ENCODE peak calls at places on chromosomes 16 and 17, in ten cellular contexts. Q is lung, Y is transverse colon, J is mesendoderm, D is pancreas, I is breast epithelium, W is right atrium auricular region, O is neural progenitor cell, T is left ventricle myocardium inferior, P is OCI-LY7. H is an unnamed sample. For H3K4me1, the result is how much of the 10 kb centered on the place peaks cover.

GRCh38 chr16:51538707-51539604 is 387.9 kb upstream of the SALL1 start:
- DNase-seq in Q (no peak), Y (no peak), J (peak), D (no peak), I (no peak), W (no peak), O (peak), T (no peak), P (no peak), H (no peak)

GRCh38 chr16:29925173-29925804 is 737 bp downstream of the KCTD13 start:
- DNase-seq in Q (no peak), Y (no peak), J (no peak), D (no peak), I (no peak), W (no peak), O (peak), T (no peak), P (no peak), H (peak)

GRCh38 chr16:67657751-67658518 is 2.1 kb downstream of the ACD start:
- DNase-seq in Q (no peak), Y (no peak), J (no peak), D (peak), I (no peak), W (no peak), O (no peak), T (no peak), P (no peak), H (no peak)

GRCh38 chr16:55542459-55543082 is 23.9 kb upstream of the CAPNS2 start:
- DNase-seq in Q (no peak), Y (no peak), J (no peak), D (no peak), I (no peak), W (no peak), O (no peak), T (no peak), P (no peak), H (no peak)

GRCh38 chr17:16439303-16439791 is 24.0 kb downstream of the TRPV2 start:
- DNase-seq in Q (no peak), Y (no peak), J (no peak), D (no peak), I (no peak), W (no peak), O (no peak), T (no peak), P (peak), H (peak)

GRCh38 chr16:83744521-83744981 is 63.2 kb upstream of the HSBP1 start:
- DNase-seq in Q (peak), Y (peak), J (peak), D (no peak), I (peak), W (peak), O (no peak), T (peak), P (no peak), H (no peak)

GRCh38 chr17:55219939-55220338 is 44.8 kb upstream of the HLF start:
- DNase-seq in Q (no peak), Y (no peak), J (no peak), D (no peak), I (no peak), W (no peak), O (no peak), T (no peak), P (no peak), H (no peak)

GRCh38 chr17:82536220-82537201 is 17.0 kb downstream of the FOXK2 start:
- DNase-seq in Q (peak), Y (no peak), J (no peak), D (no peak), I (no peak), W (no peak), O (no peak), T (peak), P (no peak), H (peak)

GRCh38 chr16:53071748-53072301 is 17.0 kb downstream of the CHD9 start:
- DNase-seq in Q (no peak), Y (peak), J (no peak), D (no peak), I (no peak), W (no peak), O (no peak), T (peak), P (peak), H (no peak)

GRCh38 chr16:63315229-63315628 is 1279.0 kb upstream of the CDH8 start:
- DNase-seq in Q (no peak), Y (no peak), J (no peak), D (no peak), I (no peak), W (no peak), O (no peak), T (no peak), P (no peak), H (no peak)

GRCh38 chr17:56934280-56934679 is 20.4 kb upstream of the TRIM25 start:
- DNase-seq in Q (no peak), Y (no peak), J (no peak), D (no peak), I (no peak), W (no peak), O (no peak), T (no peak), P (no peak), H (no peak)

GRCh38 chr17:81424151-81424550 is 28.9 kb downstream of the BAHCC1 start:
- DNase-seq in Q (no peak), Y (no peak), J (no peak), D (no peak), I (no peak), W (no peak), O (no peak), T (no peak), P (no peak), H (no peak)

GRCh38 chr17:81426676-81427445 is 31.6 kb downstream of the BAHCC1 start:
- DNase-seq in Q (no peak), Y (no peak), J (no peak), D (peak), I (no peak), W (no peak), O (no peak), T (peak), P (no peak), H (no peak)

GRCh38 chr17:81423698-81424071 is 28.4 kb downstream of the BAHCC1 start:
- DNase-seq in Q (no peak), Y (no peak), J (no peak), D (no peak), I (no peak), W (no peak), O (no peak), T (no peak), P (no peak), H (no peak)

GRCh38 chr17:81422776-81423697 is 27.8 kb downstream of the BAHCC1 start:
- DNase-seq in Q (peak), Y (peak), J (peak), D (peak), I (peak), W (peak), O (peak), T (peak), P (no peak), H (no peak)

GRCh38 chr17:81424613-81425017 is 29.4 kb downstream of the BAHCC1 start:
- DNase-seq in Q (no peak), Y (no peak), J (no peak), D (no peak), I (no peak), W (no peak), O (no peak), T (no peak), P (no peak), H (no peak)
- H3K4me1 ChIP-seq in Q (half or more), Y (half or more), J (under half), D (half or more), I (under half), W (half or more), O (under half), T (half or more), P (under half), H (under half)

DNA sequence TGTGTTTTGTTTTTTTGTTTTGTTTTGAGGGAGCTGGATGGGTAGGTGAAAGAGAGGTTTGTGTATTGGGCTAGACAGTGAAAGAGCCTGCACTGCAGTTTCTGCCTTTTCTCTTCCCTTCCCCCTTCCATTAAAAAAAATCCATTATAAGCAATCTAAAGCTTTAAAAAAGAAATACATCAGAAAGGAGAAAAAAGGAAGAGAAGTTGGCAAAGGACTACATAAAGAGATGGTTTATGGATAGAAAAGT is 10.7 kb upstream of the EEF2K start:
- DNase-seq in Q (no peak), Y (no peak), J (no peak), D (no peak), I (no peak), W (no peak), O (no peak), T (no peak), P (no peak), H (no peak)
- H3K4me3 ChIP-seq in Q (no peak), Y (peak), J (no peak), D (no peak), I (peak), W (no peak), O (peak), T (peak), P (peak), H (peak)

GRCh38 chr17:71269201-71269600 is 851.6 kb upstream of the SOX9 start:
- DNase-seq in Q (no peak), Y (no peak), J (no peak), D (no peak), I (no peak), W (no peak), O (no peak), T (no peak), P (no peak), H (no peak)
- H3K27ac ChIP-seq in Q (no peak), Y (no peak), J (no peak), D (no peak), I (no peak), W (no peak), O (no peak), T (no peak), P (no peak), H (no peak)

GRCh38 chr16:56615353-56615752 is 7.0 kb downstream of the MT2A start:
- DNase-seq in Q (no peak), Y (no peak), J (no peak), D (no peak), I (no peak), W (no peak), O (no peak), T (no peak), P (no peak), H (no peak)

GRCh38 chr16:56618138-56618537 is 7.4 kb upstream of the MT1E start:
- DNase-seq in Q (no peak), Y (no peak), J (no peak), D (no peak), I (no peak), W (no peak), O (peak), T (no peak), P (no peak), H (no peak)

GRCh38 chr16:56614549-56614991 is 6.2 kb downstream of the MT2A start:
- DNase-seq in Q (no peak), Y (no peak), J (no peak), D (no peak), I (no peak), W (no peak), O (no peak), T (no peak), P (no peak), H (no peak)

GRCh38 chr16:56617212-56618085 is 8.1 kb upstream of the MT1E start:
- DNase-seq in Q (peak), Y (peak), J (no peak), D (peak), I (peak), W (peak), O (peak), T (peak), P (no peak), H (peak)

DNA sequence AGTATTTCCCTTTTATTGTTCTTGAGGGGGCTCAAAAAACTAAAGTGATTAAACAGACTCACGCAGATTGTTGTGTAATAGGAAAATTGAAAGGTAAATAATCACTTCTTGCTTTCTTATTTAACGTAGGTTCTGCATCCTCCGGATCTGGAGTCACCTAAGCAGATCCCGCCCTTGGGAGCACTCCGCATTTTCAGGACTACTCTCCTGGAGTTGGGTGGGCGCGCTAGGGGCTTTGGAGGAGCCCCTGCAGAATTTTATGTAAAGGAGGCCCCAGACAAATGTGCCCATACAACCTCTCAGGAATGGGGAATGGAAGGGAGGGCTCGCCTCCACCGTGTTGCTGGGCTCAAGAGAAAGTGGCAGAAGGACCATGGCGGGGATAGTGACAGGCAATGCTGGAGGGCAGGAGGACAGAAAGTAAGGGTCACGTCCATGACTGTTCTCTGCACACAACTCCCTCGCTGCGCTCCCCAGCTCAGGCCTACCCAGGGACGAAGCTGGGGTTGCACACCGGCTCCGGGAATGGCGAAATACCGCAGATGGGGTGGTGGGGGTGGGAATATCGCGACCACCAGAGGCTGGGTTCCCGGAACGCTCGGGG is 8.3 kb downstream of the MT2A start:
- DNase-seq in Q (no peak), Y (no peak), J (no peak), D (no peak), I (no peak), W (no peak), O (no peak), T (no peak), P (no peak), H (no peak)
- H3K4me1 ChIP-seq in Q (under half), Y (under half), J (under half), D (under half), I (under half), W (under half), O (under half), T (under half), P (under half), H (under half)

DNA sequence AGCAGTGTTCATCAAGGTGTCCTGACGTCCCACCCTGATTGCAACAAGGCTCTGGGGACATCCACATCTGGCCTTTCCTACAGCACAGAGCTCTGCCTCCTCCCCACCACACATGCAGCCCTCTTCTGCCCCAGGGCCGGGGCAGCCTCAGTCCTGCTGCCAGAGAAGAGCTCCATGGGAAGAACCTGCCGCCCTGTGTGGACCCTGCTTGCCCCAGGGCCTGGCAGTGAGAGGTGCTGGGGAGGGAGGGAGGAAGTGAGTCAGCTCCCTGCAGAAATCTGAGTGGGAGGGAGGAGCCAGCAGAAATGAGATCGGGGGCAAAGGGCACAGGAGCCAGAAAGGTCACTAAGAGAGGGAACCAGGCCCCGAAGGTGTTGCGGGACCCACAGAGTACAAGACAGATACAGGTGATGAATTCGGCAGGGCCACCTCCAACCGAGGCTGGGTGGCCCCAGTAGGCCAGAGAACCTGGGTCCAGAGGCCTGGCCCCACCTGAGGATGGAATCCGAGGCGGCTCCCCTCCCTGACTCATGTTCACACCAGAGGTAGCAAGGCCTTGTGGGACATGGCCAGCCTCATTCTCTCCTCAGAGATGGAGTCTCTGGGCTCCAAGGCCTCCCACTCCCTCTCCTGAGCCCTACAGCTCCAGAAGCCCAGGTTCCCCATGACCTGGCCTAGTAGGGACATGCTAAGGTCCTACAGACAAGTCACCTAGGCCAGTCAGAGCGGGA is 24.8 kb downstream of the MYO18A start:
- DNase-seq in Q (no peak), Y (peak), J (peak), D (peak), I (no peak), W (no peak), O (no peak), T (no peak), P (no peak), H (peak)
- H3K4me3 ChIP-seq in Q (no peak), Y (no peak), J (no peak), D (no peak), I (no peak), W (no peak), O (no peak), T (peak), P (no peak), H (no peak)

GRCh38 chr17:35079547-35079946 is 16.0 kb upstream of the RFFL start:
- DNase-seq in Q (no peak), Y (no peak), J (no peak), D (no peak), I (no peak), W (no peak), O (no peak), T (no peak), P (no peak), H (no peak)
- H3K27ac ChIP-seq in Q (no peak), Y (peak), J (no peak), D (no peak), I (no peak), W (no peak), O (no peak), T (no peak), P (no peak), H (peak)

GRCh38 chr17:68709461-68709860 is 108.3 kb upstream of the FAM20A start:
- DNase-seq in Q (no peak), Y (no peak), J (no peak), D (no peak), I (no peak), W (no peak), O (no peak), T (no peak), P (no peak), H (no peak)

GRCh38 chr17:68710976-68711375 is 109.8 kb upstream of the FAM20A start:
- DNase-seq in Q (no peak), Y (no peak), J (no peak), D (no peak), I (no peak), W (no peak), O (no peak), T (no peak), P (no peak), H (no peak)

GRCh38 chr17:68711858-68712257 is 110.7 kb upstream of the FAM20A start:
- DNase-seq in Q (no peak), Y (no peak), J (no peak), D (no peak), I (no peak), W (no peak), O (no peak), T (no peak), P (no peak), H (no peak)

GRCh38 chr17:68707032-68707431 is 105.9 kb upstream of the FAM20A start:
- DNase-seq in Q (no peak), Y (no peak), J (no peak), D (no peak), I (no peak), W (no peak), O (peak), T (no peak), P (no peak), H (no peak)

DNA sequence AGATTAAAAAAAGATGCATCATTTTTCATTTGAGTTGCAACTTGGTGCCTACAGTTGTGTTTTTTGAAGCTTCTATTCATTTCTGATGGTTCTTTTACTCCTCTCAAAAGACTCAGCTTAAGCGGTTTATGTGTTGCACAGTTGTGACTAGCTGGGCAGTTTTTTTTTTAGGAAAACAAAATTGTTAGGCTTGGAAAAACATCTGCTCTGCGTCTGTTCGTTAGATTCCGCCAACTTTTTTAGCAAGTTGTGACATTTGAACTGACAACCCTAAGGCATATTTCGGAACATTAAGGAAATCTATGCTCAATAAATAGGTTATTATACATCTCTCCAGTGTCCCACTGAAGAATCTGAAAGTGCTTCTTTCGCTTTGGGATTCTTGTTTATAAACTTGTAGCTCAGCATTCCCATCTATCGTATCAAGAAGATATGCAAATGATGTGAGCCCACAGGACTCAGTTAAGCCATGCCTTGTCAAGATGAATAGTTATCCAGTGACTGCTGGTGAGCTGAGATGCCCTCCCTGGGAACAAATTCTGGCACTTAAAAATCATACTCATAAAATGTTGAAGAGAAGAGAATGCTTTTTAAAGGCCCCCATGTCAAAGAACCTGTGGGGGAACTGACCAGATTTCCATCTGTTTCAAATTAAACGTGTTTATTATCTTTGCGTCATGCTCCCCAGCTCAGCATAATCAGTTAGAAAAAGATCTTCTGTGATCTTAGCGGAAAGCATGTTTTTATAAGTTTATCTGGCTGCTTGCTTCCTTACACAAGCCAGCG is 109.0 kb upstream of the FAM20A start:
- DNase-seq in Q (no peak), Y (no peak), J (peak), D (no peak), I (no peak), W (no peak), O (no peak), T (no peak), P (no peak), H (no peak)
- H3K4me1 ChIP-seq in Q (under half), Y (under half), J (under half), D (under half), I (under half), W (under half), O (under half), T (under half), P (under half), H (under half)

H was measured in colonic mucosa.